ENCODE peak calls at places on chromosome 13, in six cellular contexts. One of them, this sample, is unnamed.

GRCh38 chr13:98919566-98919965 is 58.3 kb downstream of the DOCK9 start:
- DNase-seq in activated naive CD8-positive, alpha-beta T cell treated with anti-CD3 and anti-CD28 coated beads, Interleukin-2, amount 50 U/mL, for 24 hours: no peak
- DNase-seq in COR-L47: no peak
- DNase-seq in CD4-positive, CD25-positive, alpha-beta regulatory T cell: no peak
- DNase-seq in HEK293T: no peak
- DNase-seq in stimulated activated CD8-positive, alpha-beta memory T cell treated with anti-CD3 and anti-CD28 coated beads, Interleukin-4, amount 100 ng/mL, for 24 hours: peak
- DNase-seq in this sample: no peak

GRCh38 chr13:74596691-74597090 is 462.5 kb upstream of the KLF12 start:
- DNase-seq in activated naive CD8-positive, alpha-beta T cell treated with anti-CD3 and anti-CD28 coated beads, Interleukin-2, amount 50 U/mL, for 24 hours: no peak
- DNase-seq in COR-L47: no peak
- DNase-seq in CD4-positive, CD25-positive, alpha-beta regulatory T cell: no peak
- DNase-seq in HEK293T: no peak
- DNase-seq in stimulated activated CD8-positive, alpha-beta memory T cell treated with anti-CD3 and anti-CD28 coated beads, Interleukin-4, amount 100 ng/mL, for 24 hours: no peak
- DNase-seq in this sample: no peak

GRCh38 chr13:30042272-30042671 is 191.9 kb upstream of the UBL3 start:
- DNase-seq in activated naive CD8-positive, alpha-beta T cell treated with anti-CD3 and anti-CD28 coated beads, Interleukin-2, amount 50 U/mL, for 24 hours: no peak
- DNase-seq in COR-L47: no peak
- DNase-seq in CD4-positive, CD25-positive, alpha-beta regulatory T cell: no peak
- DNase-seq in HEK293T: no peak
- DNase-seq in stimulated activated CD8-positive, alpha-beta memory T cell treated with anti-CD3 and anti-CD28 coated beads, Interleukin-4, amount 100 ng/mL, for 24 hours: no peak
- DNase-seq in this sample: no peak

GRCh38 chr13:43058836-43059235 is 35.5 kb downstream of the DNAJC15 start:
- DNase-seq in activated naive CD8-positive, alpha-beta T cell treated with anti-CD3 and anti-CD28 coated beads, Interleukin-2, amount 50 U/mL, for 24 hours: no peak
- DNase-seq in COR-L47: no peak
- DNase-seq in CD4-positive, CD25-positive, alpha-beta regulatory T cell: no peak
- DNase-seq in HEK293T: no peak
- DNase-seq in stimulated activated CD8-positive, alpha-beta memory T cell treated with anti-CD3 and anti-CD28 coated beads, Interleukin-4, amount 100 ng/mL, for 24 hours: no peak
- DNase-seq in this sample: no peak

GRCh38 chr13:85040176-85040660 is 759.0 kb downstream of the SLITRK6 start:
- DNase-seq in activated naive CD8-positive, alpha-beta T cell treated with anti-CD3 and anti-CD28 coated beads, Interleukin-2, amount 50 U/mL, for 24 hours: no peak
- DNase-seq in COR-L47: peak
- DNase-seq in CD4-positive, CD25-positive, alpha-beta regulatory T cell: no peak
- DNase-seq in HEK293T: no peak
- DNase-seq in stimulated activated CD8-positive, alpha-beta memory T cell treated with anti-CD3 and anti-CD28 coated beads, Interleukin-4, amount 100 ng/mL, for 24 hours: no peak
- DNase-seq in this sample: no peak

GRCh38 chr13:38636756-38637155 is 50.1 kb upstream of the FREM2 start:
- DNase-seq in activated naive CD8-positive, alpha-beta T cell treated with anti-CD3 and anti-CD28 coated beads, Interleukin-2, amount 50 U/mL, for 24 hours: no peak
- DNase-seq in COR-L47: peak
- DNase-seq in CD4-positive, CD25-positive, alpha-beta regulatory T cell: no peak
- DNase-seq in HEK293T: no peak
- DNase-seq in stimulated activated CD8-positive, alpha-beta memory T cell treated with anti-CD3 and anti-CD28 coated beads, Interleukin-4, amount 100 ng/mL, for 24 hours: no peak
- DNase-seq in this sample: no peak

GRCh38 chr13:39823063-39823713 is 167.7 kb downstream of the COG6 start:
- DNase-seq in activated naive CD8-positive, alpha-beta T cell treated with anti-CD3 and anti-CD28 coated beads, Interleukin-2, amount 50 U/mL, for 24 hours: no peak
- DNase-seq in COR-L47: no peak
- DNase-seq in CD4-positive, CD25-positive, alpha-beta regulatory T cell: no peak
- DNase-seq in HEK293T: no peak
- DNase-seq in stimulated activated CD8-positive, alpha-beta memory T cell treated with anti-CD3 and anti-CD28 coated beads, Interleukin-4, amount 100 ng/mL, for 24 hours: no peak
- DNase-seq in this sample: peak

GRCh38 chr13:94674609-94675348 is 37.6 kb downstream of the SOX21 start:
- DNase-seq in activated naive CD8-positive, alpha-beta T cell treated with anti-CD3 and anti-CD28 coated beads, Interleukin-2, amount 50 U/mL, for 24 hours: peak
- DNase-seq in COR-L47: peak
- DNase-seq in CD4-positive, CD25-positive, alpha-beta regulatory T cell: peak
- DNase-seq in HEK293T: peak
- DNase-seq in stimulated activated CD8-positive, alpha-beta memory T cell treated with anti-CD3 and anti-CD28 coated beads, Interleukin-4, amount 100 ng/mL, for 24 hours: peak
- DNase-seq in this sample: peak

GRCh38 chr13:38582133-38582532 is 104.7 kb upstream of the FREM2 start:
- DNase-seq in activated naive CD8-positive, alpha-beta T cell treated with anti-CD3 and anti-CD28 coated beads, Interleukin-2, amount 50 U/mL, for 24 hours: no peak
- DNase-seq in COR-L47: peak
- DNase-seq in CD4-positive, CD25-positive, alpha-beta regulatory T cell: no peak
- DNase-seq in HEK293T: peak
- DNase-seq in stimulated activated CD8-positive, alpha-beta memory T cell treated with anti-CD3 and anti-CD28 coated beads, Interleukin-4, amount 100 ng/mL, for 24 hours: no peak
- DNase-seq in this sample: peak

GRCh38 chr13:33612641-33613638 is 205.0 kb upstream of the RFC3 start:
- DNase-seq in activated naive CD8-positive, alpha-beta T cell treated with anti-CD3 and anti-CD28 coated beads, Interleukin-2, amount 50 U/mL, for 24 hours: no peak
- DNase-seq in COR-L47: no peak
- DNase-seq in CD4-positive, CD25-positive, alpha-beta regulatory T cell: no peak
- DNase-seq in HEK293T: no peak
- DNase-seq in stimulated activated CD8-positive, alpha-beta memory T cell treated with anti-CD3 and anti-CD28 coated beads, Interleukin-4, amount 100 ng/mL, for 24 hours: no peak
- DNase-seq in this sample: no peak

GRCh38 chr13:84653915-84654534 is 771.8 kb upstream of the SLITRK1 start:
- DNase-seq in activated naive CD8-positive, alpha-beta T cell treated with anti-CD3 and anti-CD28 coated beads, Interleukin-2, amount 50 U/mL, for 24 hours: no peak
- DNase-seq in COR-L47: no peak
- DNase-seq in CD4-positive, CD25-positive, alpha-beta regulatory T cell: no peak
- DNase-seq in HEK293T: no peak
- DNase-seq in stimulated activated CD8-positive, alpha-beta memory T cell treated with anti-CD3 and anti-CD28 coated beads, Interleukin-4, amount 100 ng/mL, for 24 hours: no peak
- DNase-seq in this sample: no peak

GRCh38 chr13:76882431-76882830 is 3.8 kb downstream of the KCTD12 start:
- DNase-seq in activated naive CD8-positive, alpha-beta T cell treated with anti-CD3 and anti-CD28 coated beads, Interleukin-2, amount 50 U/mL, for 24 hours: no peak
- DNase-seq in COR-L47: no peak
- DNase-seq in CD4-positive, CD25-positive, alpha-beta regulatory T cell: no peak
- DNase-seq in HEK293T: no peak
- DNase-seq in stimulated activated CD8-positive, alpha-beta memory T cell treated with anti-CD3 and anti-CD28 coated beads, Interleukin-4, amount 100 ng/mL, for 24 hours: no peak
- DNase-seq in this sample: no peak

GRCh38 chr13:65965496-65965895 is 1264.6 kb downstream of the PCDH9 start:
- DNase-seq in activated naive CD8-positive, alpha-beta T cell treated with anti-CD3 and anti-CD28 coated beads, Interleukin-2, amount 50 U/mL, for 24 hours: no peak
- DNase-seq in COR-L47: no peak
- DNase-seq in CD4-positive, CD25-positive, alpha-beta regulatory T cell: no peak
- DNase-seq in HEK293T: no peak
- DNase-seq in stimulated activated CD8-positive, alpha-beta memory T cell treated with anti-CD3 and anti-CD28 coated beads, Interleukin-4, amount 100 ng/mL, for 24 hours: no peak
- DNase-seq in this sample: no peak

GRCh38 chr13:44989941-44990340 is 603 bp downstream of the GPALPP1 start:
- DNase-seq in activated naive CD8-positive, alpha-beta T cell treated with anti-CD3 and anti-CD28 coated beads, Interleukin-2, amount 50 U/mL, for 24 hours: no peak
- DNase-seq in COR-L47: no peak
- DNase-seq in CD4-positive, CD25-positive, alpha-beta regulatory T cell: no peak
- DNase-seq in HEK293T: no peak
- DNase-seq in stimulated activated CD8-positive, alpha-beta memory T cell treated with anti-CD3 and anti-CD28 coated beads, Interleukin-4, amount 100 ng/mL, for 24 hours: no peak
- DNase-seq in this sample: no peak

GRCh38 chr13:57629821-57630235 is 1.7 kb upstream of the PCDH17 start:
- DNase-seq in activated naive CD8-positive, alpha-beta T cell treated with anti-CD3 and anti-CD28 coated beads, Interleukin-2, amount 50 U/mL, for 24 hours: peak
- DNase-seq in COR-L47: peak
- DNase-seq in CD4-positive, CD25-positive, alpha-beta regulatory T cell: peak
- DNase-seq in HEK293T: peak
- DNase-seq in stimulated activated CD8-positive, alpha-beta memory T cell treated with anti-CD3 and anti-CD28 coated beads, Interleukin-4, amount 100 ng/mL, for 24 hours: no peak
- DNase-seq in this sample: peak

GRCh38 chr13:41075034-41075433 is 13.7 kb downstream of the WBP4 start:
- DNase-seq in activated naive CD8-positive, alpha-beta T cell treated with anti-CD3 and anti-CD28 coated beads, Interleukin-2, amount 50 U/mL, for 24 hours: no peak
- DNase-seq in COR-L47: peak
- DNase-seq in CD4-positive, CD25-positive, alpha-beta regulatory T cell: peak
- DNase-seq in HEK293T: peak
- DNase-seq in stimulated activated CD8-positive, alpha-beta memory T cell treated with anti-CD3 and anti-CD28 coated beads, Interleukin-4, amount 100 ng/mL, for 24 hours: no peak
- DNase-seq in this sample: peak

This sample was measured in central memory CD4-positive, alpha-beta T cell.